ENCODE peak calls at places on chromosomes 12 and 14, in six cellular contexts. C, Q, W, Z, N and L are unnamed samples.

GRCh38 chr14:104358528-104359300 is 220.3 kb downstream of the KIF26A start:
- DNase-seq in Z (no peak), C (no peak), W (no peak), N (no peak), Q (no peak), L (no peak)

GRCh38 chr12:1728824-1729223 is 38.0 kb downstream of the ADIPOR2 start:
- DNase-seq in C (peak), Q (no peak), W (no peak), N (no peak), Z (no peak), L (no peak)

GRCh38 chr12:112261559-112261958 is 120.7 kb downstream of the HECTD4 start:
- DNase-seq in N (peak), W (no peak), Q (peak), C (peak), Z (peak), L (no peak)

GRCh38 chr12:51240971-51241370 is 2.3 kb downstream of the DAZAP2 start:
- DNase-seq in Z (no peak), W (no peak), Q (no peak), C (no peak), N (no peak), L (no peak)

GRCh38 chr14:45664668-45665356 is 411.8 kb upstream of the MIS18BP1 start:
- DNase-seq in W (no peak), C (no peak), Q (no peak), Z (peak), N (no peak), L (no peak)

GRCh38 chr12:122519418-122519817 is 7.3 kb downstream of the RSRC2 start:
- DNase-seq in W (no peak), Q (no peak), N (no peak), C (no peak), Z (no peak), L (no peak)

GRCh38 chr14:24335461-24336146 is 733 bp upstream of the ADCY4 start:
- DNase-seq in Z (peak), W (no peak), C (no peak), Q (no peak), N (no peak), L (peak)

GRCh38 chr12:29152223-29152868 is 3.3 kb downstream of the FAR2 start:
- DNase-seq in C (no peak), Q (no peak), Z (no peak), N (no peak), W (no peak), L (peak)

GRCh38 chr12:45669093-45669492 is 60.4 kb upstream of the ARID2 start:
- DNase-seq in Q (no peak), N (no peak), Z (no peak), C (no peak), W (no peak), L (no peak)

GRCh38 chr12:112380663-112381420 is 1.4 kb downstream of the HECTD4 start:
- DNase-seq in Z (peak), C (no peak), N (no peak), Q (no peak), W (no peak), L (no peak)

GRCh38 chr14:56809262-56810215 is 740 bp downstream of the OTX2 start:
- DNase-seq in Q (no peak), Z (peak), N (no peak), C (no peak), W (no peak), L (no peak)

GRCh38 chr14:63179383-63179782 is 24.9 kb upstream of the RHOJ start:
- DNase-seq in C (no peak), W (no peak), Q (no peak), N (no peak), Z (no peak), L (no peak)

GRCh38 chr12:39157696-39158342 is 252.4 kb upstream of the CPNE8 start:
- DNase-seq in Q (no peak), W (no peak), N (no peak), C (no peak), Z (no peak), L (no peak)

GRCh38 chr14:76867536-76868452 is 41.6 kb downstream of the LRRC74A start:
- DNase-seq in Q (no peak), N (no peak), C (no peak), W (no peak), Z (no peak), L (peak)

GRCh38 chr12:89525824-89526770 is at the start of gene POC1B:
- DNase-seq in Q (peak), Z (peak), C (peak), N (peak), W (peak), L (peak)

GRCh38 chr14:91113829-91114078 is at the start of gene DGLUCY:
- DNase-seq in W (no peak), C (no peak), Z (no peak), Q (peak), N (no peak), L (no peak)

GRCh38 chr12:49832836-49833421 is 4.7 kb upstream of the NCKAP5L start:
- DNase-seq in N (no peak), C (no peak), W (no peak), Z (no peak), Q (no peak), L (no peak)

DNA sequence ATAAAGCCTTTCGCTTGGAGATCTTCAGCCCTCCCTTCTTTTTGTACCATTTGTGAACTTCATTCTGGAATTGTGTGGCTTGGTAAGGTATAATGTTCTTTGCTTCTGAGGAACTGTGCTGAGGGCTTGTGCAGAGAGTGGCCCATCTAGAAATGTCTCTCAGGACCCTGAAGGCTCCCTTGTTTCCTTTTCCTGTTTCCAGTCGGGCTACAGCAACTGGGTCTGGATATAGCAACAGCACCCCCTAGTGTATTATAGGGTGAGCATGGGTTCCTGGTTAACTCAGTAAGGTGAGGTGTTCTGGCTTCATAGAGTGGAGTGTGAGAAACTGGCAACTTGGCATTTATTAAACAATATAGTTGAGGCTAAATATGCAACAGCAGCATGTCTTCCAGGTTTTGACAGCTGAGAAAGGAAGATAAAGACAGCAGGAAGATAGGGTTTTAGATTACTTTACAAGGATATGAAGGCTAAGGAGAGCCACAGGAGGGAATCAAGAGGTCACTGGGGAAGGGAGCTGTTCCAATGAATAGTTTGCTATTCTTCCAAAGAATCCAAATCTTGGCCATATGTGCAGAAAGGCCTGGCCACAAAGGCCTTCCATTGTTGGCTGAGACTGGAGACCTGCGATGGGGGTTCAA is 49.1 kb upstream of the RNU6-8 start:
- DNase-seq in Z (peak), Q (peak), C (peak), N (peak), W (peak), L (peak)
- TF ChIP-seq REST in Z (no peak), Q (no peak), C (no peak), N (no peak), W (no peak), L (no peak)

GRCh38 chr12:19382111-19382526 is 57.2 kb upstream of the AEBP2 start:
- DNase-seq in Z (peak), C (peak), Q (peak), W (no peak), N (no peak), L (no peak)
- TF ChIP-seq REST in Z (no peak), C (no peak), Q (no peak), W (no peak), N (no peak), L (no peak)

DNA sequence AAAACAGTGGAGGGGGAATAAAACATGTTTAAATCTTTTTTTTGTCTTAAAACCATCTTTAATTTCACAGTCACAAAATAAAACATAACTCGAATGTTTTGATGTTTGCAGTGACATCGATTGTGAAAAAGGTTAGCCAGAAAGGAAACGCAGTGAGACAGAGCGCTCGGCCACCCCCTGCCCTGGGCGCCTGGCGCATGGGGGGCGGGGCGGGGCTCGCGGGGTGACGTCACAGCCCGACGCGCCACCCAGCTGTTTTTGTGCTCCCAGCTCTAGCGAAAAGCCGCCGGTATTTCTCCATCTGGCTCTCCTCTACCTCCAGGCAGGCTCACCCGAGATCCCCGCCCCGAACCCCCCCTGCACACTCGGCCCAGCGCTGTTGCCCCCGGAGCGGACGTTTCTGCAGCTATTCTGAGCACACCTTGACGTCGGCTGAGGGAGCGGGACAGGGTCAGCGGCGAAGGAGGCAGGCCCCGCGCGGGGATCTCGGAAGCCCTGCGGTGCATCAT is at the start of gene GABARAPL1:
- DNase-seq in Q (peak), C (peak), W (no peak), N (peak), Z (peak), L (peak)
- TF ChIP-seq REST in Q (no peak), C (no peak), W (no peak), N (no peak), Z (no peak), L (no peak)

GRCh38 chr14:100416081-100416480 is 92.9 kb downstream of the SLC25A47 start:
- DNase-seq in W (no peak), C (no peak), Z (no peak), Q (no peak), N (no peak), L (no peak)
- TF ChIP-seq REST in W (no peak), C (no peak), Z (no peak), Q (no peak), N (no peak), L (no peak)

GRCh38 chr12:15532364-15532977 is 210.2 kb downstream of the PTPRO start:
- DNase-seq in Q (peak), N (peak), Z (peak), W (no peak), C (peak), L (no peak)
- TF ChIP-seq REST in Q (no peak), N (no peak), Z (no peak), W (no peak), C (no peak), L (no peak)